ENCODE peak calls at places on chromosomes 13 and 19, in five cellular contexts. H is body of pancreas, V is endodermal cell, G is right lobe of liver, P is foreskin keratinocyte. D is an unnamed sample. For H3K27me3 and H3K4me1, the result is how much of the 10 kb centered on the place peaks cover.

GRCh38 chr19:29745253-29745652 is 30.2 kb upstream of the C19orf12 start:
- DNase-seq in H (no peak), V (peak), G (no peak), P (no peak), D (no peak)

GRCh38 chr19:50357178-50358100 is 8.0 kb downstream of the NAPSA start:
- DNase-seq in H (peak), V (peak), G (peak), P (no peak), D (peak)

GRCh38 chr13:26941345-26942174 is 181.0 kb upstream of the GPR12 start:
- DNase-seq in H (no peak), V (peak), G (no peak), P (peak), D (no peak)

GRCh38 chr19:29390742-29391141 is 135.1 kb upstream of the VSTM2B start:
- DNase-seq in H (no peak), V (no peak), G (no peak), P (no peak), D (no peak)

GRCh38 chr13:52739468-52740071 is at the start of gene CNMD:
- DNase-seq in H (no peak), V (peak), G (no peak), P (no peak), D (no peak)

GRCh38 chr13:75486654-75487053 is 4.7 kb upstream of the TBC1D4 start:
- DNase-seq in H (no peak), V (no peak), G (no peak), P (no peak), D (no peak)

GRCh38 chr13:106052200-106052767 is 483.2 kb downstream of the EFNB2 start:
- DNase-seq in H (no peak), V (no peak), G (no peak), P (no peak), D (no peak)

GRCh38 chr13:40490086-40490723 is 176.2 kb downstream of the FOXO1 start:
- DNase-seq in H (peak), V (no peak), G (no peak), P (no peak), D (no peak)

GRCh38 chr19:5677597-5677996 is 2.7 kb downstream of the MICOS13 start:
- DNase-seq in H (no peak), V (no peak), G (no peak), P (no peak), D (no peak)

GRCh38 chr13:55199132-55199531 is 1941.6 kb upstream of the PRR20A start:
- DNase-seq in H (no peak), V (peak), G (no peak), P (no peak), D (no peak)

GRCh38 chr19:1156305-1156801 is 17.7 kb downstream of the SBNO2 start:
- DNase-seq in H (no peak), V (no peak), G (no peak), P (no peak), D (peak)

DNA sequence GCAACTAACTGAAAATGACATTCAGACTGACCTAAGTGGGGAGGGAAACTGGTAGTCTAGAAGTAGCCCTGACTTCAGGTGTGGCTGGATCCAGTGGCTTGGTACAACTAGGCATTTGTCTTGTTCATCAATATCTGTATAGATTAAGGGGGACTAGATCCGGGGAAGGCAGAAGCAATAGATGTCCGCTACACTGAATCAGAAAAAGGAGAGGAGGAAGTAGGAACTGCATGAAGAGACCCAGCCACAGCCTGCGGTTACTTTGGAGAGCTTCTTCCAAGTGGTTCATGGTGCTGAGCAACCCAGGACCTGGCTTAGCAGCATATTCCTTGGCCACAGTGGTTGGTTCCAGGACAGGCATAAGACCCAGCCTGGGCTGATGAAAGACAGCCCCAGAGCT is 9.9 kb upstream of the PRODH2 start:
- DNase-seq in H (no peak), V (no peak), G (no peak), P (no peak), D (no peak)
- H3K27me3 ChIP-seq in H (under half), V (under half), G (under half), P (under half), D (under half)

GRCh38 chr19:16372065-16372915 is 47.7 kb downstream of the KLF2 start:
- DNase-seq in H (no peak), V (no peak), G (peak), P (no peak), D (peak)

GRCh38 chr19:16374436-16374835 is 49.8 kb downstream of the KLF2 start:
- DNase-seq in H (no peak), V (no peak), G (no peak), P (no peak), D (no peak)

GRCh38 chr19:16373079-16373478 is 48.5 kb downstream of the KLF2 start:
- DNase-seq in H (no peak), V (no peak), G (peak), P (no peak), D (no peak)

GRCh38 chr19:16373989-16374388 is 49.4 kb downstream of the KLF2 start:
- DNase-seq in H (no peak), V (no peak), G (no peak), P (no peak), D (no peak)

GRCh38 chr19:16373539-16373938 is 48.9 kb downstream of the KLF2 start:
- DNase-seq in H (peak), V (no peak), G (no peak), P (no peak), D (peak)
- H3K4me1 ChIP-seq in H (under half), V (under half), G (under half), P (under half), D (under half)

DNA sequence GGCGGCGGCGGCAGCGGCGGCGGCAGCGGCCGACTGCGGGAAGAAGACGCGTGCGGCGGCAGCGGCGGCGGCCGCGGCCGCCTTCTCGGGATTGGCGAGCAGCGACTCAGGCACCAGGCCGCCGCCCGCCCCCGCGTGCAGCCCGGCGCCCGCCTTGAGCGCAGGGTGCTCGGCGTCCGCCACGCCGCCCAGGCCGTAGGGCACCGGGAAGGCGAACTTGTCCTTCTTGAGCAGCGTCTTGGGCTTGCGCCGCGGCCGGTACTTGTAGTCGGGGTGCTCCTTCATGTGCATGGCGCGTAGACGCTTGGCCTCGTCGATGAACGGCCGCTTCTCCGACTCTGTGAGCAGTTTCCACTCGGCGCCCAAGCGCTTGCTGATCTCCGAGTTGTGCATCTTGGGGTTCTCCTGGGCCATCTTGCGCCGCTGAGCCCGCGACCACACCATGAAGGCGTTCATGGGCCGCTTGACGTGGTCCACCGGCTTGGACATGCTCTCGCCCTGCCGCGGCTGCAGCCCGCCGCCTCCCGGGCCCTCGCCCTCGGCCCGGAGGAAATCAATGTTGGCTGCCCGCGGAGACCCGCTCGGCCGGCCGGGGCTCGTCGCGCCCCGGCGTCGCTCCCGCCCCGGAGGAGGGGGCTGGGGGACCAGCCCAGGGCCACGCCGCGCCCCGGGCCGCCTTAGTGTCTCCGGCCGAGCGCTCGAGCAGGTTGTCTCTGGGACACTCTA is 621 bp downstream of the SOX21 start:
- DNase-seq in H (no peak), V (no peak), G (no peak), P (no peak), D (no peak)
- H3K27me3 ChIP-seq in H (under half), V (half or more), G (under half), P (half or more), D (under half)

GRCh38 chr13:29564828-29565227 is 30.7 kb downstream of the SLC7A1 start:
- DNase-seq in H (no peak), V (no peak), G (no peak), P (no peak), D (no peak)

GRCh38 chr13:29563941-29564340 is 31.5 kb downstream of the SLC7A1 start:
- DNase-seq in H (no peak), V (no peak), G (no peak), P (no peak), D (no peak)

GRCh38 chr13:29566206-29566605 is 29.3 kb downstream of the SLC7A1 start:
- DNase-seq in H (no peak), V (no peak), G (no peak), P (no peak), D (no peak)

GRCh38 chr13:29562762-29563161 is 32.7 kb downstream of the SLC7A1 start:
- DNase-seq in H (no peak), V (peak), G (no peak), P (no peak), D (no peak)

GRCh38 chr13:29561918-29562317 is 33.6 kb downstream of the SLC7A1 start:
- DNase-seq in H (no peak), V (peak), G (no peak), P (no peak), D (no peak)
- H3K4me1 ChIP-seq in H (under half), V (under half), G (under half), P (under half), D (under half)

DNA sequence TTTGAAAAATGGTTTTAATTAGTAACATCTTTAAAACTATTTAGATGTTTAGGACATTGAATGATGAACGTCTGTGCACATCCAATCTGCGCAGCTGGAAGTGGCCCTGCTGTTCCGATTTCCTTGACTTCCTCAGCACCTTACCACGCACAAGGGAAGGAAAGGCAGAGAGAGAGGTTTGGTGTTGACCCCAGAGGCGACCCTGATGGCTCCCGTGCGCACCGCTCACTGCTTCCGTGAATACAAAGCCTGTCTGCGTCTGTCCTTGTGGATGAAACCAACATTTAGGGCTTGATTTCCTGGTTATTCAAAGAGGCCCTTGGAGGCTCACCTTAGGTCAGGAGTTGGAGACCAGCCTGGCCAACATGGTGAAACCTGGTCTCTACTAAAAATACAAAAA is 8.5 kb downstream of the MCF2L start:
- DNase-seq in H (no peak), V (no peak), G (no peak), P (no peak), D (no peak)
- H3K27me3 ChIP-seq in H (under half), V (under half), G (under half), P (under half), D (under half)

GRCh38 chr19:7998081-7998480 is 7.4 kb downstream of the ELAVL1 start:
- DNase-seq in H (no peak), V (no peak), G (no peak), P (no peak), D (no peak)

GRCh38 chr19:7994923-7995682 is 10.3 kb downstream of the ELAVL1 start:
- DNase-seq in H (no peak), V (no peak), G (no peak), P (no peak), D (no peak)

GRCh38 chr19:7993560-7993959 is 11.9 kb downstream of the ELAVL1 start:
- DNase-seq in H (no peak), V (peak), G (no peak), P (no peak), D (no peak)

GRCh38 chr19:7994114-7994513 is 11.3 kb downstream of the ELAVL1 start:
- DNase-seq in H (no peak), V (peak), G (no peak), P (no peak), D (no peak)

DNA sequence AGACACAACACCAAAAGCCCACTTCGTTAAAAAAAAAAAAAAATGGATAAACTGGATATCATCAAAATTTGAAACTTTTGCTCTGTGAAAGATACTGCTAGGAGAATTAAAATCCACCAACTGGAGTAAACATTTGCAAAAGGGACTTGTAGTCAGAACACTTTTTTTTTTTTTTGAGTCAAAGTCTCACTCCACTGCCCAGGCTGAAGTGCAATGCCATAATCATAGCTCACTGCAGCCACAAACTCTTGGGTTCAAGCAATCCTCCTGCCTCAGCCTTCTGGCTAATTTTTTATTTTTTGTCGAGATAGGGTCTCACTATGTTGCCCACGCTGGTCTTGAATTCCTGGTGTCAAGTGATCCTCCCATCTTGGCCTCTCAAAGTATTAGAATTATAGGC is 9.7 kb downstream of the ELAVL1 start:
- DNase-seq in H (no peak), V (no peak), G (no peak), P (no peak), D (no peak)
- H3K4me1 ChIP-seq in H (under half), V (under half), G (half or more), P (under half), D (under half)

GRCh38 chr19:22620912-22621311 is 13.2 kb upstream of the ZNF492 start:
- DNase-seq in H (no peak), V (no peak), G (no peak), P (no peak), D (no peak)

GRCh38 chr19:22620401-22620800 is 13.7 kb upstream of the ZNF492 start:
- DNase-seq in H (no peak), V (no peak), G (no peak), P (no peak), D (no peak)

GRCh38 chr19:22622020-22622419 is 12.1 kb upstream of the ZNF492 start:
- DNase-seq in H (no peak), V (no peak), G (no peak), P (no peak), D (no peak)

GRCh38 chr19:22619371-22619770 is 14.8 kb upstream of the ZNF492 start:
- DNase-seq in H (no peak), V (no peak), G (no peak), P (no peak), D (peak)

DNA sequence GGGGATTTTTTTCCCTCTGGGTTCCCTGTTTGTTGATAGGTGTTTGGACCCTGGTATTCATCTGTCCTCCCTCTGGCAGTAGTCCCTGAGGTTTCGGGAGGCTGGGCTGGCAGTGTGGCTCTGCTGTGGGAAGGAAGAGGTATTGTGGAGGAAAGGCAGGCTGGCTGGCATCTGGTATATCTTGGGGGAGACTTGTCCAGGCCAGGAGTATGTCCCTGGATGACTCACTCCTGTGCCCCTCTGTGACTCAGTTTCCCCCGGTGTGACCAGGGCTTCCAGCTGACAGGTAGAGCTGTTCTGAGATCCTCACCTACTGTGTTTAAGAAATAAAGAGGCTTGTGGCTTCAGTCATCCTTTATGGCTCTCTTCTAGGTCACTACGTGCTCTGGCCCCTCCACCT is 14.2 kb upstream of the ZNF492 start:
- DNase-seq in H (no peak), V (no peak), G (no peak), P (no peak), D (no peak)
- H3K27me3 ChIP-seq in H (under half), V (under half), G (under half), P (under half), D (under half)

DNA sequence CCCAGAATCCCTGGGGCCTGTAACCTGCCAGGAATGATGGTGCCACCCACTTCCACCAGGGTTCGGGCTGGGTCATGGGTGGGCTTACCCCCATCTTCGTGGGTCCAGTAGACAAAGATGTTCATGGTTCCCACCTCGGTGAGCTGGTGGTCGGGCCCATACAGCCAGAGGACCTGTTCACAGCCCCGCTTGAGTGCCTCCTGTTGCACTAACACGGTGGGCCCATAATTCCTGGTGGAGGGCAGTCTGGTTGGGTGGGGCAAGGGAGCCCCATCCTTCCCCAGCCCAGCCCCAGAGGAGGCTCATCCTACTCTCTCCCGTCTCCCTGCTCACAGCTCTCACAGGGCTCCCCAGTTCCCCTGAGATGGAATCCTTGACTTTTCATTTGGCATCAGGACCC is 13.7 kb downstream of the BCAT2 start:
- DNase-seq in H (no peak), V (no peak), G (no peak), P (no peak), D (peak)
- H3K4me1 ChIP-seq in H (under half), V (under half), G (under half), P (under half), D (under half)

DNA sequence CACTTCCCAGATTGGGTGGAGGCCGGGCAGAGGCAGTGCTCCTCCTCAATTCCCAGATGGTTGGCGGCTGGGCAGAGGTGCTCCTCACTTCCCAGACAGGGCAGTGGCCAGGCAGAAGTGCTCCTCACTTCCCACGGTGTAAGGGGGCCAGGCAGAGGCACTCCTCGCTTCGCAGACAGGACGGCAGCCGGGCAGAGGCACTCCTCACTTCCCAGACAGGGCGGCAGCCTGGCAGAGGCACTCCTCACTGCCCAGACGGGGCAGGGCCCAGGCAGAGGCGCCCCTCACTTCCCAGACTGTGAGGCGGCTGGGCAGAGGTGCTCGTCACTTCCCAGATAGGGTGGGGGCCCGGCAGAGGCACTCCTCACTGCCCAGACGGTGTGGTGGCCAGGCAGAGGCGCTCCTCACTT is 36.6 kb upstream of the SLAIN1 start:
- DNase-seq in H (no peak), V (no peak), G (no peak), P (no peak), D (no peak)
- H3K27me3 ChIP-seq in H (under half), V (under half), G (under half), P (under half), D (under half)

DNA sequence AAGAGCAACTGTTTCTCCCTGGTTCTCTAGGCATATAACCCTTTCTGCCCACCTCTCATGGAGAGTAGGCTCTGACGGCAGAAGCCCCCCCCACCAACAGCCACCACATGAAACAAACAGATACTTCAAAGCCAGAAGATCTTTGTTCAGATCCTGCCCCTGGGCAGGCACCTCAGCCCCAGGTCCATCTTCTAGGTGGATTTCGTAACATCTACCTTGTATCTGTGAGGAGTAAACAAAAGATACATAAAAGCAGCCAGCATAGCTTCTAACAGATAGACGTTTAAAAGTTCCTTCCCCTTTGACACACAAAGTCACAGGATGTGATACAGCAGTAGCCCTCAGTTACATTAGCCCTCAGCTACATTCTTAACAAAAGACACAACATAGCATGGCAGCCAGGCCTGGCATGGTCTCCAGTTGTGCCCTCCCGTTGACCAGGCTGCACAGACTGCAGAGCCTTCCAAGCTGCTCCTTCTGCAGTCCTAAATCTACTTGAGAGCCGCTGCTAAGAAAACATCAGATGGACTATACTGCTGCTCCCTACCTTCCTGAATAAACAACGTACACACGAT is 35.4 kb downstream of the BRD4 start:
- DNase-seq in H (no peak), V (no peak), G (no peak), P (no peak), D (no peak)
- H3K4me1 ChIP-seq in H (half or more), V (under half), G (half or more), P (half or more), D (half or more)